ENCODE peak calls at places on chromosomes 13 and 19, in nine cellular contexts. O is heart left ventricle, T is MCF 10A, Y is PC-3, S is posterior cingulate gyrus, H is astrocyte of the cerebellum, C is HCT116, A is left kidney, R is pancreas. X is an unnamed sample.

GRCh38 chr19:38691938-38692457 is 44.5 kb downstream of the ACTN4 start:
- DNase-seq in O (peak), T (peak), Y (no peak), S (no peak), H (peak), C (peak), A (peak), R (no peak), X (peak)

GRCh38 chr19:35644987-35645679 is 3.0 kb upstream of the COX6B1 start:
- DNase-seq in O (peak), T (peak), Y (peak), S (peak), H (no peak), C (peak), A (peak), R (peak), X (peak)

GRCh38 chr19:3178377-3178972 is at the start of gene S1PR4:
- DNase-seq in O (no peak), T (no peak), Y (no peak), S (no peak), H (no peak), C (no peak), A (no peak), R (no peak), X (peak)

GRCh38 chr19:18021121-18021755 is 13.3 kb downstream of the ARRDC2 start:
- DNase-seq in O (peak), T (peak), Y (peak), S (no peak), H (peak), C (no peak), A (no peak), R (peak), X (peak)

GRCh38 chr13:27465611-27466010 is 15.2 kb upstream of the MTIF3 start:
- DNase-seq in O (no peak), T (peak), Y (no peak), S (no peak), H (no peak), C (no peak), A (no peak), R (no peak), X (no peak)

GRCh38 chr13:111664696-111665095 is 344.3 kb downstream of the TEX29 start:
- DNase-seq in O (no peak), T (no peak), Y (no peak), S (no peak), H (no peak), C (no peak), A (no peak), R (no peak), X (no peak)

GRCh38 chr13:41658057-41658642 is 200.8 kb downstream of the RGCC start:
- DNase-seq in O (no peak), T (peak), Y (no peak), S (no peak), H (peak), C (no peak), A (no peak), R (no peak), X (no peak)

GRCh38 chr13:49436890-49437289 is 7.0 kb downstream of the CAB39L start:
- DNase-seq in O (peak), T (peak), Y (peak), S (no peak), H (no peak), C (no peak), A (peak), R (no peak), X (no peak)

GRCh38 chr19:39679056-39679790 is 23.5 kb downstream of the LGALS16 start:
- DNase-seq in O (no peak), T (no peak), Y (no peak), S (no peak), H (no peak), C (no peak), A (peak), R (no peak), X (no peak)

GRCh38 chr13:58495668-58496067 is 864.1 kb downstream of the PCDH17 start:
- DNase-seq in O (no peak), T (peak), Y (no peak), S (no peak), H (no peak), C (no peak), A (no peak), R (no peak), X (no peak)

GRCh38 chr19:19537321-19538048 is 580 bp upstream of the CILP2 start:
- DNase-seq in O (no peak), T (no peak), Y (peak), S (no peak), H (no peak), C (no peak), A (peak), R (no peak), X (no peak)